ENCODE peak calls at places on chromosomes 5 and 9, in six cellular contexts. One of them, this sample, is unnamed.

GRCh38 chr5:138937392-138938387 is 62.6 kb upstream of the LRRTM2 start:
- DNase-seq in mucosa of descending colon: peak; percentile 36
- DNase-seq in tibial nerve: no peak
- DNase-seq in psoas muscle: no peak
- DNase-seq in sigmoid colon: no peak
- DNase-seq in CD8-positive, alpha-beta T cell: no peak
- DNase-seq in this sample: no peak

GRCh38 chr5:53039855-53040254 is 50.7 kb downstream of the ITGA2 start:
- DNase-seq in mucosa of descending colon: no peak
- DNase-seq in tibial nerve: no peak
- DNase-seq in psoas muscle: no peak
- DNase-seq in sigmoid colon: no peak
- DNase-seq in CD8-positive, alpha-beta T cell: no peak
- DNase-seq in this sample: no peak

GRCh38 chr9:133679466-133680051 is 43.4 kb downstream of the DBH start:
- DNase-seq in mucosa of descending colon: peak; percentile 31
- DNase-seq in tibial nerve: no peak
- DNase-seq in psoas muscle: peak; percentile 10
- DNase-seq in sigmoid colon: no peak
- DNase-seq in CD8-positive, alpha-beta T cell: no peak
- DNase-seq in this sample: no peak

GRCh38 chr5:177098103-177098771 is 11.5 kb downstream of the FGFR4 start:
- DNase-seq in mucosa of descending colon: no peak
- DNase-seq in tibial nerve: no peak
- DNase-seq in psoas muscle: no peak
- DNase-seq in sigmoid colon: no peak
- DNase-seq in CD8-positive, alpha-beta T cell: no peak
- DNase-seq in this sample: no peak

GRCh38 chr9:127583605-127584053 is 28.4 kb upstream of the STXBP1 start:
- DNase-seq in mucosa of descending colon: no peak
- DNase-seq in tibial nerve: no peak
- DNase-seq in psoas muscle: no peak
- DNase-seq in sigmoid colon: no peak
- DNase-seq in CD8-positive, alpha-beta T cell: no peak
- DNase-seq in this sample: no peak

GRCh38 chr9:806285-807156 is 35.0 kb upstream of the DMRT1 start:
- DNase-seq in mucosa of descending colon: no peak
- DNase-seq in tibial nerve: no peak
- DNase-seq in psoas muscle: no peak
- DNase-seq in sigmoid colon: no peak
- DNase-seq in CD8-positive, alpha-beta T cell: no peak
- DNase-seq in this sample: no peak

GRCh38 chr9:69817202-69817601 is 3.4 kb upstream of the CFAP95 start:
- DNase-seq in mucosa of descending colon: no peak
- DNase-seq in tibial nerve: no peak
- DNase-seq in psoas muscle: no peak
- DNase-seq in sigmoid colon: no peak
- DNase-seq in CD8-positive, alpha-beta T cell: no peak
- DNase-seq in this sample: no peak

GRCh38 chr5:127826011-127826410 is 122.8 kb downstream of the CCDC192 start:
- DNase-seq in mucosa of descending colon: no peak
- DNase-seq in tibial nerve: no peak
- DNase-seq in psoas muscle: no peak
- DNase-seq in sigmoid colon: no peak
- DNase-seq in CD8-positive, alpha-beta T cell: no peak
- DNase-seq in this sample: no peak

GRCh38 chr5:89480406-89481007 is 597.5 kb upstream of the MEF2C start:
- DNase-seq in mucosa of descending colon: no peak
- DNase-seq in tibial nerve: no peak
- DNase-seq in psoas muscle: no peak
- DNase-seq in sigmoid colon: no peak
- DNase-seq in CD8-positive, alpha-beta T cell: no peak
- DNase-seq in this sample: no peak

GRCh38 chr5:104611419-104611818 is 1048.8 kb upstream of the NUDT12 start:
- DNase-seq in mucosa of descending colon: no peak
- DNase-seq in tibial nerve: no peak
- DNase-seq in psoas muscle: no peak
- DNase-seq in sigmoid colon: no peak
- DNase-seq in CD8-positive, alpha-beta T cell: no peak
- DNase-seq in this sample: no peak

GRCh38 chr5:40584054-40584453 is 95.7 kb upstream of the PTGER4 start:
- DNase-seq in mucosa of descending colon: no peak
- DNase-seq in tibial nerve: no peak
- DNase-seq in psoas muscle: no peak
- DNase-seq in sigmoid colon: no peak
- DNase-seq in CD8-positive, alpha-beta T cell: no peak
- DNase-seq in this sample: no peak

GRCh38 chr9:129362287-129363098 is 184.4 kb upstream of the IER5L start:
- DNase-seq in mucosa of descending colon: no peak
- DNase-seq in tibial nerve: no peak
- DNase-seq in psoas muscle: no peak
- DNase-seq in sigmoid colon: no peak
- DNase-seq in CD8-positive, alpha-beta T cell: no peak
- DNase-seq in this sample: no peak

GRCh38 chr9:74645007-74645639 is 148.0 kb downstream of the RORB start:
- DNase-seq in mucosa of descending colon: no peak
- DNase-seq in tibial nerve: peak; percentile 20
- DNase-seq in psoas muscle: no peak
- DNase-seq in sigmoid colon: no peak
- DNase-seq in CD8-positive, alpha-beta T cell: no peak
- DNase-seq in this sample: no peak

GRCh38 chr9:129568560-129569505 is 52.1 kb downstream of the C9orf50 start:
- DNase-seq in mucosa of descending colon: peak; percentile 68
- DNase-seq in tibial nerve: no peak
- DNase-seq in psoas muscle: peak; percentile 44
- DNase-seq in sigmoid colon: peak; percentile 82
- DNase-seq in CD8-positive, alpha-beta T cell: peak; percentile 4
- DNase-seq in this sample: no peak

GRCh38 chr5:62645223-62645622 is 66.6 kb downstream of the LRRC70 start:
- DNase-seq in mucosa of descending colon: no peak
- DNase-seq in tibial nerve: no peak
- DNase-seq in psoas muscle: no peak
- DNase-seq in sigmoid colon: no peak
- DNase-seq in CD8-positive, alpha-beta T cell: no peak
- DNase-seq in this sample: no peak

GRCh38 chr5:124561451-124561850 is 185.0 kb downstream of the ZNF608 start:
- DNase-seq in mucosa of descending colon: no peak
- DNase-seq in tibial nerve: no peak
- DNase-seq in psoas muscle: no peak
- DNase-seq in sigmoid colon: no peak
- DNase-seq in CD8-positive, alpha-beta T cell: no peak
- DNase-seq in this sample: no peak

GRCh38 chr9:35954942-35955546 is 2.9 kb downstream of the OR2S2 start:
- DNase-seq in mucosa of descending colon: no peak
- DNase-seq in tibial nerve: peak; percentile 71
- DNase-seq in psoas muscle: no peak
- DNase-seq in sigmoid colon: no peak
- DNase-seq in CD8-positive, alpha-beta T cell: peak; percentile 16
- DNase-seq in this sample: no peak

GRCh38 chr5:140883927-140884697 is 2.2 kb downstream of the PCDHA13 start:
- DNase-seq in mucosa of descending colon: no peak
- DNase-seq in tibial nerve: no peak
- DNase-seq in psoas muscle: no peak
- DNase-seq in sigmoid colon: no peak
- DNase-seq in CD8-positive, alpha-beta T cell: no peak
- DNase-seq in this sample: no peak

GRCh38 chr5:96597441-96598020 is 64.6 kb upstream of the CAST start:
- DNase-seq in mucosa of descending colon: no peak
- DNase-seq in tibial nerve: no peak
- DNase-seq in psoas muscle: no peak
- DNase-seq in sigmoid colon: no peak
- DNase-seq in CD8-positive, alpha-beta T cell: no peak
- DNase-seq in this sample: no peak

GRCh38 chr9:116275418-116276295 is 122.1 kb downstream of the PAPPA start:
- DNase-seq in mucosa of descending colon: no peak
- DNase-seq in tibial nerve: no peak
- DNase-seq in psoas muscle: no peak
- DNase-seq in sigmoid colon: no peak
- DNase-seq in CD8-positive, alpha-beta T cell: no peak
- DNase-seq in this sample: no peak

GRCh38 chr5:69378376-69378775 is 8.8 kb downstream of the RAD17 start:
- DNase-seq in mucosa of descending colon: no peak
- DNase-seq in tibial nerve: no peak
- DNase-seq in psoas muscle: no peak
- DNase-seq in sigmoid colon: no peak
- DNase-seq in CD8-positive, alpha-beta T cell: no peak
- DNase-seq in this sample: no peak

GRCh38 chr9:97982191-97982718 is 886 bp upstream of the ANP32B start:
- DNase-seq in mucosa of descending colon: no peak
- DNase-seq in tibial nerve: no peak
- DNase-seq in psoas muscle: no peak
- DNase-seq in sigmoid colon: no peak
- DNase-seq in CD8-positive, alpha-beta T cell: no peak
- DNase-seq in this sample: no peak

GRCh38 chr5:136622737-136623136 is 257.4 kb upstream of the TRPC7 start:
- DNase-seq in mucosa of descending colon: no peak
- DNase-seq in tibial nerve: no peak
- DNase-seq in psoas muscle: no peak
- DNase-seq in sigmoid colon: no peak
- DNase-seq in CD8-positive, alpha-beta T cell: no peak
- DNase-seq in this sample: no peak

GRCh38 chr5:72238712-72239445 is 81.2 kb downstream of the MRPS27 start:
- DNase-seq in mucosa of descending colon: no peak
- DNase-seq in tibial nerve: no peak
- DNase-seq in psoas muscle: no peak
- DNase-seq in sigmoid colon: no peak
- DNase-seq in CD8-positive, alpha-beta T cell: no peak
- DNase-seq in this sample: no peak

GRCh38 chr5:38553001-38553521 is 3.4 kb downstream of the LIFR start:
- DNase-seq in mucosa of descending colon: no peak
- DNase-seq in tibial nerve: no peak
- DNase-seq in psoas muscle: no peak
- DNase-seq in sigmoid colon: no peak
- DNase-seq in CD8-positive, alpha-beta T cell: no peak
- DNase-seq in this sample: no peak

GRCh38 chr9:115127191-115127817 is 9.3 kb upstream of the TNC start:
- DNase-seq in mucosa of descending colon: no peak
- DNase-seq in tibial nerve: no peak
- DNase-seq in psoas muscle: no peak
- DNase-seq in sigmoid colon: no peak
- DNase-seq in CD8-positive, alpha-beta T cell: no peak
- DNase-seq in this sample: no peak

GRCh38 chr5:143826909-143827514 is 15.1 kb downstream of the HMHB1 start:
- DNase-seq in mucosa of descending colon: no peak
- DNase-seq in tibial nerve: no peak
- DNase-seq in psoas muscle: no peak
- DNase-seq in sigmoid colon: no peak
- DNase-seq in CD8-positive, alpha-beta T cell: no peak
- DNase-seq in this sample: no peak

GRCh38 chr5:169242849-169243186 is 58.1 kb downstream of the SLIT3 start:
- DNase-seq in mucosa of descending colon: no peak
- DNase-seq in tibial nerve: no peak
- DNase-seq in psoas muscle: no peak
- DNase-seq in sigmoid colon: no peak
- DNase-seq in CD8-positive, alpha-beta T cell: no peak
- DNase-seq in this sample: no peak

GRCh38 chr5:141989720-141990119 is 20.8 kb downstream of the RNF14 start:
- DNase-seq in mucosa of descending colon: no peak
- DNase-seq in tibial nerve: no peak
- DNase-seq in psoas muscle: no peak
- DNase-seq in sigmoid colon: no peak
- DNase-seq in CD8-positive, alpha-beta T cell: no peak
- DNase-seq in this sample: no peak
- H3K36me3 ChIP-seq in mucosa of descending colon: no peaks in the 10 kb centered on the region
- H3K36me3 ChIP-seq in tibial nerve: peaks cover 6% of the 10 kb centered on the region
- H3K36me3 ChIP-seq in psoas muscle: peaks cover 9% of the 10 kb centered on the region
- H3K36me3 ChIP-seq in sigmoid colon: peaks cover 5% of the 10 kb centered on the region
- H3K36me3 ChIP-seq in CD8-positive, alpha-beta T cell: peaks cover 14% of the 10 kb centered on the region
- H3K36me3 ChIP-seq in this sample: peaks cover 72% of the 10 kb centered on the region

DNA sequence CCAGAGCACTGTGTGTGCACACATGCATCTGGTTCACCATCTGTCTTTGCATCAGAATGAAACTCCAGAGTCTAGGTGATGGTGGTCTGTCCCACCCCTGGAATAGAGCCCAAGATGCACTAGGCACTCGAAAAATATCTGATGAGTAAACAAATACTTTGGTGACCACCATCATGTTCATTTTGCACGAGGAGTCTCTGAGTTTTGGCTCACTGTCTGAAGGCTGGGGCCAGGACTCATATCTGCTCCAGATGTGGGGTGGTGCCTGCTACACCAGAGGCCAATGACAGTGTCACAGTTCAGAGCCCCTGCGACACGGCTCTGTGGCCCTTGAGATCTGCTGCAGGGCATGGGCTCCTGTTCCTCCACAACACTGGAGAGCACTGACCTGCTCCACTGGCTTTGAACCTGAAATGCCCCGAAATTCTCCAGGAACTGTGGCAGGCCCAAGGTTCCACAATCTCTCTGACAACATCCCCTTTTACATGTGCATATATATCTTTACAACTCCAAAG is 164.6 kb downstream of the ROR2 start:
- DNase-seq in mucosa of descending colon: no peak
- DNase-seq in tibial nerve: no peak
- DNase-seq in psoas muscle: no peak
- DNase-seq in sigmoid colon: peak; percentile 62
- DNase-seq in CD8-positive, alpha-beta T cell: no peak
- DNase-seq in this sample: no peak
- H3K36me3 ChIP-seq in mucosa of descending colon: no peaks in the 10 kb centered on the region
- H3K36me3 ChIP-seq in tibial nerve: no peaks in the 10 kb centered on the region
- H3K36me3 ChIP-seq in psoas muscle: no peaks in the 10 kb centered on the region
- H3K36me3 ChIP-seq in sigmoid colon: no peaks in the 10 kb centered on the region
- H3K36me3 ChIP-seq in CD8-positive, alpha-beta T cell: no peaks in the 10 kb centered on the region
- H3K36me3 ChIP-seq in this sample: no peaks in the 10 kb centered on the region

GRCh38 chr5:133063965-133064364 is 12.2 kb downstream of the HSPA4 start:
- DNase-seq in mucosa of descending colon: no peak
- DNase-seq in tibial nerve: no peak
- DNase-seq in psoas muscle: no peak
- DNase-seq in sigmoid colon: no peak
- DNase-seq in CD8-positive, alpha-beta T cell: no peak
- DNase-seq in this sample: no peak

GRCh38 chr5:133065482-133065881 is 13.7 kb downstream of the HSPA4 start:
- DNase-seq in mucosa of descending colon: no peak
- DNase-seq in tibial nerve: no peak
- DNase-seq in psoas muscle: no peak
- DNase-seq in sigmoid colon: no peak
- DNase-seq in CD8-positive, alpha-beta T cell: no peak
- DNase-seq in this sample: no peak

GRCh38 chr5:133066045-133066444 is 14.2 kb downstream of the HSPA4 start:
- DNase-seq in mucosa of descending colon: no peak
- DNase-seq in tibial nerve: no peak
- DNase-seq in psoas muscle: no peak
- DNase-seq in sigmoid colon: no peak
- DNase-seq in CD8-positive, alpha-beta T cell: no peak
- DNase-seq in this sample: no peak
- H3K36me3 ChIP-seq in mucosa of descending colon: no peaks in the 10 kb centered on the region
- H3K36me3 ChIP-seq in tibial nerve: peaks cover 16% of the 10 kb centered on the region
- H3K36me3 ChIP-seq in psoas muscle: peaks cover 6% of the 10 kb centered on the region
- H3K36me3 ChIP-seq in sigmoid colon: no peaks in the 10 kb centered on the region
- H3K36me3 ChIP-seq in CD8-positive, alpha-beta T cell: peaks cover 22% of the 10 kb centered on the region
- H3K36me3 ChIP-seq in this sample: peaks cover 19% of the 10 kb centered on the region

DNA sequence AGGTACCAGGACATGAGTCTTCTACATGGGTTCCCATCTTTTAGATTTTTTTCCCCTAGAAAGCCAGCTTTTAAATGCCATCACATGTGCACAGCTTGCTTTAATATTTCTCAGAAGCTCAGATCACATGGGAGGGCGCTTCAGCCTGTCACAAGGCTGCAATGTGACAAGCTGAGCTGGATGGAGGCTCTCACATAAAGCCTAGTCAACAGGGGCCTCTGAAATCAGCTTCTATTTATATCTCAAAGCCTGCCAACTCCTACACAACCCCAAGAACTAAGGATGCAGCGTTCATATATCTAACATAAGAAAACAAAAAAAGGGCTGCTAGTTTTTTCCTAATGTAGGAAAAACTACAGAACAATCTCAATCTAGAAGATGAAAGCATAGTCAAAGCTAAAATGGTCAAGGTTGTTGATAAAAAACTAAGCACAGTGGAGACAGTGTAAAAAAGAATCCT is 2.3 kb downstream of the ZFAND5 start:
- DNase-seq in mucosa of descending colon: peak; percentile 58
- DNase-seq in tibial nerve: peak; percentile 84
- DNase-seq in psoas muscle: peak; percentile 61
- DNase-seq in sigmoid colon: peak; percentile 88
- DNase-seq in CD8-positive, alpha-beta T cell: peak; percentile 12
- DNase-seq in this sample: no peak
- H3K36me3 ChIP-seq in mucosa of descending colon: no peaks in the 10 kb centered on the region
- H3K36me3 ChIP-seq in tibial nerve: peaks cover 5% of the 10 kb centered on the region
- H3K36me3 ChIP-seq in psoas muscle: no peaks in the 10 kb centered on the region
- H3K36me3 ChIP-seq in sigmoid colon: no peaks in the 10 kb centered on the region
- H3K36me3 ChIP-seq in CD8-positive, alpha-beta T cell: peaks cover 23% of the 10 kb centered on the region
- H3K36me3 ChIP-seq in this sample: peaks cover 27% of the 10 kb centered on the region

This sample was measured in suprapubic skin.